ENCODE peak calls at places on chromosomes 5 and 9, in eight cellular contexts. One of them, this sample, is unnamed.

GRCh38 chr9:70120834-70121510 is 77.3 kb downstream of the MAMDC2 start:
- DNase-seq in sigmoid colon: peak; percentile 89
- DNase-seq in heart left ventricle: peak; percentile 84
- DNase-seq in right lobe of liver: peak; percentile 27
- DNase-seq in GM12878: no peak
- DNase-seq in upper lobe of left lung: peak; percentile 43
- DNase-seq in SK-N-MC: no peak
- DNase-seq in A549: peak; percentile 52
- DNase-seq in this sample: no peak

GRCh38 chr5:102830241-102830640 is 75.1 kb downstream of the PAM start:
- DNase-seq in SK-N-MC: no peak
- DNase-seq in upper lobe of left lung: no peak
- DNase-seq in right lobe of liver: no peak
- DNase-seq in GM12878: no peak
- DNase-seq in heart left ventricle: no peak
- DNase-seq in sigmoid colon: no peak
- DNase-seq in A549: no peak
- DNase-seq in this sample: no peak

GRCh38 chr9:113184509-113184908 is 33.7 kb downstream of the SLC31A2 start:
- DNase-seq in A549: no peak
- DNase-seq in upper lobe of left lung: no peak
- DNase-seq in GM12878: no peak
- DNase-seq in sigmoid colon: no peak
- DNase-seq in heart left ventricle: no peak
- DNase-seq in SK-N-MC: no peak
- DNase-seq in right lobe of liver: no peak
- DNase-seq in this sample: no peak

GRCh38 chr5:34756781-34757624 is 82.0 kb upstream of the TTC23L start:
- DNase-seq in SK-N-MC: no peak
- DNase-seq in GM12878: no peak
- DNase-seq in A549: no peak
- DNase-seq in right lobe of liver: peak; percentile 60
- DNase-seq in sigmoid colon: no peak
- DNase-seq in heart left ventricle: no peak
- DNase-seq in upper lobe of left lung: no peak
- DNase-seq in this sample: no peak

GRCh38 chr5:154311362-154311761 is 120.8 kb downstream of the GALNT10 start:
- DNase-seq in GM12878: peak; percentile 25
- DNase-seq in right lobe of liver: no peak
- DNase-seq in A549: no peak
- DNase-seq in upper lobe of left lung: no peak
- DNase-seq in sigmoid colon: no peak
- DNase-seq in SK-N-MC: no peak
- DNase-seq in heart left ventricle: no peak
- DNase-seq in this sample: peak; percentile 57

GRCh38 chr5:18216016-18216415 is 581.8 kb downstream of the TAF11L14 start:
- DNase-seq in A549: no peak
- DNase-seq in SK-N-MC: peak; percentile 22
- DNase-seq in sigmoid colon: no peak
- DNase-seq in heart left ventricle: no peak
- DNase-seq in right lobe of liver: no peak
- DNase-seq in upper lobe of left lung: no peak
- DNase-seq in GM12878: no peak
- DNase-seq in this sample: no peak

GRCh38 chr5:87825583-87825982 is 412.9 kb upstream of the CCNH start:
- DNase-seq in right lobe of liver: no peak
- DNase-seq in sigmoid colon: no peak
- DNase-seq in SK-N-MC: peak; percentile 12
- DNase-seq in upper lobe of left lung: no peak
- DNase-seq in GM12878: no peak
- DNase-seq in heart left ventricle: no peak
- DNase-seq in A549: no peak
- DNase-seq in this sample: no peak

GRCh38 chr9:131276107-131276888 is at the start of gene FAM78A:
- DNase-seq in GM12878: no peak
- DNase-seq in right lobe of liver: peak; percentile 76
- DNase-seq in SK-N-MC: no peak
- DNase-seq in sigmoid colon: no peak
- DNase-seq in upper lobe of left lung: peak; percentile 95
- DNase-seq in heart left ventricle: peak; percentile 77
- DNase-seq in A549: no peak
- DNase-seq in this sample: peak; percentile 89

GRCh38 chr9:33166263-33167083 is 663 bp downstream of the B4GALT1 start:
- DNase-seq in A549: no peak
- DNase-seq in upper lobe of left lung: no peak
- DNase-seq in right lobe of liver: no peak
- DNase-seq in sigmoid colon: peak; percentile 85
- DNase-seq in heart left ventricle: peak; percentile 45
- DNase-seq in GM12878: no peak
- DNase-seq in SK-N-MC: no peak
- DNase-seq in this sample: peak; percentile 77

DNA sequence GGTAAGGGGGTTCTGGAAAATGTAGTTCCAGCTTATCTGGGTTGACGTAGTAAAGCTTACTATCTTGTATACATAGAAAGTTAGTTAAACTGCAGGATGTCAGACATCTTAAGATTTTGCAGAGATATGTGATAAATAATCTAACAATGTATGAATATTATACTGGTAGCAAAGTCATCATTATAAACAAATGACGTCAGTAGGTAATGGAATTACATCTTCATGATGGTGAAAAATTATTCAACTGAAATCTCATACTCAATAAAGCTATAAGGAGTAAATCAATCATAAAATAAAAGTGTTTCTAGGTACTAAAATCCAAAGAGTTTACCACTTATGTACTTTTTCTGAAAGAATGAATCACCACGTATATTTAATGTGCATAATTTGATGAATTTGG is 217.3 kb upstream of the CDH10 start:
- DNase-seq in GM12878: no peak
- DNase-seq in A549: no peak
- DNase-seq in right lobe of liver: no peak
- DNase-seq in heart left ventricle: no peak
- DNase-seq in upper lobe of left lung: no peak
- DNase-seq in SK-N-MC: no peak
- DNase-seq in sigmoid colon: no peak
- DNase-seq in this sample: no peak
- H3K9me3 ChIP-seq in GM12878: no peaks in the 10 kb centered on the region
- H3K9me3 ChIP-seq in A549: no peaks in the 10 kb centered on the region
- H3K9me3 ChIP-seq in right lobe of liver: no peaks in the 10 kb centered on the region
- H3K9me3 ChIP-seq in heart left ventricle: no peaks in the 10 kb centered on the region
- H3K9me3 ChIP-seq in upper lobe of left lung: no peaks in the 10 kb centered on the region
- H3K9me3 ChIP-seq in SK-N-MC: no peaks in the 10 kb centered on the region
- H3K9me3 ChIP-seq in sigmoid colon: no peaks in the 10 kb centered on the region
- H3K9me3 ChIP-seq in this sample: no peaks in the 10 kb centered on the region

GRCh38 chr5:142813208-142813607 is 43.0 kb downstream of the ARHGAP26 start:
- DNase-seq in upper lobe of left lung: no peak
- DNase-seq in right lobe of liver: no peak
- DNase-seq in A549: no peak
- DNase-seq in SK-N-MC: no peak
- DNase-seq in heart left ventricle: peak; percentile 63
- DNase-seq in sigmoid colon: no peak
- DNase-seq in GM12878: no peak
- DNase-seq in this sample: no peak
- H3K27ac ChIP-seq in upper lobe of left lung: peak overlapping the region; percentile 72
- H3K27ac ChIP-seq in right lobe of liver: no peak overlapping the region
- H3K27ac ChIP-seq in A549: no peak overlapping the region
- H3K27ac ChIP-seq in SK-N-MC: no peak overlapping the region
- H3K27ac ChIP-seq in heart left ventricle: peak overlapping the region; percentile 78
- H3K27ac ChIP-seq in sigmoid colon: peak overlapping the region; percentile 58
- H3K27ac ChIP-seq in GM12878: no peak overlapping the region
- H3K27ac ChIP-seq in this sample: peak overlapping the region; percentile 68

GRCh38 chr9:2464624-2465023 is 157.0 kb upstream of the VLDLR start:
- DNase-seq in A549: no peak
- DNase-seq in right lobe of liver: no peak
- DNase-seq in sigmoid colon: no peak
- DNase-seq in SK-N-MC: no peak
- DNase-seq in heart left ventricle: no peak
- DNase-seq in upper lobe of left lung: no peak
- DNase-seq in GM12878: no peak
- DNase-seq in this sample: no peak
- H3K4me3 ChIP-seq in A549: no peak overlapping the region
- H3K4me3 ChIP-seq in right lobe of liver: no peak overlapping the region
- H3K4me3 ChIP-seq in sigmoid colon: no peak overlapping the region
- H3K4me3 ChIP-seq in SK-N-MC: no peak overlapping the region
- H3K4me3 ChIP-seq in heart left ventricle: no peak overlapping the region
- H3K4me3 ChIP-seq in upper lobe of left lung: no peak overlapping the region
- H3K4me3 ChIP-seq in GM12878: no peak overlapping the region
- H3K4me3 ChIP-seq in this sample: no peak overlapping the region

DNA sequence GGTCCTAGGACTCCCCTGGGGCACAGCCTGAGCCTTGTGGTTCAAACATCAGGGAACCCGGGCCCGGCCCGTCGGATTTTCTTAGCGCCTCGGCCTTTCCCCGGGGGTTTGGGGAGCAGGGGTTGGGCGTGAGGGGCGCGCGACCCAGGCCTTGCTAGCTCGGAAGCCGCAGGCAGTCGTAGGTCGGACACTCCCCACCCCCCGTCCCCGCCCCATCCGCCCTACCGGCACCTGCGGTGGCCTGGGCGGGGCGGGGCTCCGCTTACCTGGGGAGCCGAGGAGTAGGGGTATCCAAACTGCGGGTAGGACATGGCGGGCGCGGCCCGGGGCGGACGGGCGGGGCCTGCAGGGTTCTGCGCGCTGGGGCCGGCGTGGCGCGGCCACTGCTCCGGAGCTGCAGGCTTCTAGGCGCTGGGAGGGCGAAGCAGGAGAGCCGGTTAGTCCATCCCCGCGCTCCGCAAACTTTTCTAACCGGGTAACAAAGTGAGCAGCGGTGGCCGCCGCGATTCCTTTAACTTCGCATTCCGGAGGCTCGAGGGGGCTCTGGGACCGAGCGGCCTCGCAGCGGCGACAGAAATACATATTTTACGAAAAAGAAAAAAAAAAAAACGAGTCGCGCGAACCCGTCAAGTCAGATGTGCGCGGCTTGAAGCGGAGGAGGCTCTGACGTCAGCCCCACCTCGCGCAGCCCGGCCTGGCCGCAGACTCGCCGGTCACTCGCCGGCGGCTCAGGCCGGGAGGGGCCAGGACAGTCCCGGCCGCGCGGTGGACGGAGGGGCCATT is at the start of gene IRX4:
- DNase-seq in upper lobe of left lung: peak; percentile 84
- DNase-seq in right lobe of liver: no peak
- DNase-seq in A549: peak; percentile 43
- DNase-seq in GM12878: no peak
- DNase-seq in sigmoid colon: no peak
- DNase-seq in SK-N-MC: no peak
- DNase-seq in heart left ventricle: peak; percentile 27
- DNase-seq in this sample: peak; percentile 35
- H3K9me3 ChIP-seq in upper lobe of left lung: no peaks in the 10 kb centered on the region
- H3K9me3 ChIP-seq in right lobe of liver: no peaks in the 10 kb centered on the region
- H3K9me3 ChIP-seq in A549: no peaks in the 10 kb centered on the region
- H3K9me3 ChIP-seq in GM12878: no peaks in the 10 kb centered on the region
- H3K9me3 ChIP-seq in sigmoid colon: no peaks in the 10 kb centered on the region
- H3K9me3 ChIP-seq in SK-N-MC: no peaks in the 10 kb centered on the region
- H3K9me3 ChIP-seq in heart left ventricle: no peaks in the 10 kb centered on the region
- H3K9me3 ChIP-seq in this sample: no peaks in the 10 kb centered on the region

GRCh38 chr9:680106-680505 is 161.4 kb upstream of the DMRT1 start:
- DNase-seq in SK-N-MC: no peak
- DNase-seq in A549: no peak
- DNase-seq in upper lobe of left lung: no peak
- DNase-seq in heart left ventricle: no peak
- DNase-seq in sigmoid colon: no peak
- DNase-seq in GM12878: no peak
- DNase-seq in right lobe of liver: no peak
- DNase-seq in this sample: no peak

GRCh38 chr9:676780-677458 is 164.6 kb upstream of the DMRT1 start:
- DNase-seq in A549: no peak
- DNase-seq in heart left ventricle: no peak
- DNase-seq in right lobe of liver: no peak
- DNase-seq in sigmoid colon: no peak
- DNase-seq in upper lobe of left lung: no peak
- DNase-seq in SK-N-MC: no peak
- DNase-seq in GM12878: no peak
- DNase-seq in this sample: no peak

GRCh38 chr9:679462-679861 is 162.0 kb upstream of the DMRT1 start:
- DNase-seq in right lobe of liver: no peak
- DNase-seq in A549: no peak
- DNase-seq in SK-N-MC: no peak
- DNase-seq in GM12878: no peak
- DNase-seq in upper lobe of left lung: no peak
- DNase-seq in sigmoid colon: no peak
- DNase-seq in heart left ventricle: no peak
- DNase-seq in this sample: no peak

GRCh38 chr9:675697-676370 is 165.7 kb upstream of the DMRT1 start:
- DNase-seq in sigmoid colon: no peak
- DNase-seq in SK-N-MC: no peak
- DNase-seq in heart left ventricle: no peak
- DNase-seq in A549: no peak
- DNase-seq in upper lobe of left lung: no peak
- DNase-seq in right lobe of liver: no peak
- DNase-seq in GM12878: no peak
- DNase-seq in this sample: no peak

GRCh38 chr9:677461-678097 is 163.9 kb upstream of the DMRT1 start:
- DNase-seq in sigmoid colon: no peak
- DNase-seq in A549: no peak
- DNase-seq in heart left ventricle: no peak
- DNase-seq in GM12878: no peak
- DNase-seq in upper lobe of left lung: no peak
- DNase-seq in right lobe of liver: no peak
- DNase-seq in SK-N-MC: no peak
- DNase-seq in this sample: no peak
- H3K27ac ChIP-seq in sigmoid colon: peak overlapping the region; percentile 77
- H3K27ac ChIP-seq in A549: peak overlapping the region; percentile 73
- H3K27ac ChIP-seq in heart left ventricle: peak overlapping the region; percentile 64
- H3K27ac ChIP-seq in GM12878: no peak overlapping the region
- H3K27ac ChIP-seq in upper lobe of left lung: peak overlapping the region; percentile 35
- H3K27ac ChIP-seq in right lobe of liver: peak overlapping the region; percentile 54
- H3K27ac ChIP-seq in SK-N-MC: no peak overlapping the region
- H3K27ac ChIP-seq in this sample: peak overlapping the region; percentile 65

GRCh38 chr5:27388755-27389154 is 350.4 kb upstream of the CDH9 start:
- DNase-seq in heart left ventricle: no peak
- DNase-seq in upper lobe of left lung: no peak
- DNase-seq in right lobe of liver: no peak
- DNase-seq in GM12878: no peak
- DNase-seq in A549: no peak
- DNase-seq in SK-N-MC: no peak
- DNase-seq in sigmoid colon: no peak
- DNase-seq in this sample: no peak

DNA sequence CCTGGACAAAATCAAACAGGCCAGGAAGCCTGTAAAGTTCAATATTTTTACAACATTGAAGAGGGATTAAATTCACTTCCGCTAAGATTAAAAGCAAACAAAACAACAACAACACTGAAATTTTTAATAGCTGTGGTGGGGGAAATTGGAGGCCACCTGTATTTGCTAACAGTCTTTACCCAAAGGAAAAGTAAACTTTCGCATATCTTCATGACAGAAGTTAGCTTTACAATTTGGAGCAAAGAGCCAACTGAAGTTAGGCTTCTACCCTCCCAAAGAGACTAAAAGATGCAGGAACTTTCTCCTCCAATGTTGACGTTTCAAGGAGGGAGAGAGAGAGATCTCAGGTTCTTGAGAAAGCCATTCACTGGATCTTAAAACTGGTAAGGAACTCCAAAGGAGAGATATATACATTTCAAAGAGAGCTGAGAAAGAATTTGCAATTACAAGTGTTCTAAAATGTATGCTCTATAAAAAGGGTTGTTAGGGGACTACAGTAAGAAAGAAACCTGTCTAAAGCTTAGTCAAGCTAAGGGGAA is 349.2 kb upstream of the CDH9 start:
- DNase-seq in heart left ventricle: no peak
- DNase-seq in upper lobe of left lung: no peak
- DNase-seq in GM12878: no peak
- DNase-seq in right lobe of liver: no peak
- DNase-seq in SK-N-MC: no peak
- DNase-seq in A549: no peak
- DNase-seq in sigmoid colon: no peak
- DNase-seq in this sample: no peak
- H3K4me3 ChIP-seq in heart left ventricle: no peak overlapping the region
- H3K4me3 ChIP-seq in upper lobe of left lung: no peak overlapping the region
- H3K4me3 ChIP-seq in GM12878: no peak overlapping the region
- H3K4me3 ChIP-seq in right lobe of liver: no peak overlapping the region
- H3K4me3 ChIP-seq in SK-N-MC: no peak overlapping the region
- H3K4me3 ChIP-seq in A549: no peak overlapping the region
- H3K4me3 ChIP-seq in sigmoid colon: no peak overlapping the region
- H3K4me3 ChIP-seq in this sample: no peak overlapping the region